ENCODE peak calls at places on chromosomes 11 and 22, in seven cellular contexts. One of them, this sample, is unnamed.

GRCh38 chr11:114158886-114159285 is 99.4 kb downstream of the ZBTB16 start:
- DNase-seq in A549: no peak
- DNase-seq in IMR-90: peak
- DNase-seq in heart left ventricle: peak
- DNase-seq in ovary: no peak
- DNase-seq in H54: no peak
- DNase-seq in breast epithelium: no peak
- DNase-seq in this sample: no peak

GRCh38 chr11:77347962-77348361 is 46.5 kb upstream of the GDPD4 start:
- DNase-seq in H54: no peak
- DNase-seq in A549: no peak
- DNase-seq in IMR-90: no peak
- DNase-seq in ovary: no peak
- DNase-seq in breast epithelium: no peak
- DNase-seq in heart left ventricle: no peak
- DNase-seq in this sample: no peak

GRCh38 chr11:26696330-26696729 is 25.5 kb downstream of the SLC5A12 start:
- DNase-seq in A549: no peak
- DNase-seq in breast epithelium: no peak
- DNase-seq in IMR-90: no peak
- DNase-seq in ovary: no peak
- DNase-seq in heart left ventricle: no peak
- DNase-seq in H54: no peak
- DNase-seq in this sample: no peak

GRCh38 chr11:3861698-3862097 is 6.2 kb downstream of the STIM1 start:
- DNase-seq in ovary: no peak
- DNase-seq in H54: no peak
- DNase-seq in breast epithelium: no peak
- DNase-seq in IMR-90: no peak
- DNase-seq in heart left ventricle: no peak
- DNase-seq in A549: no peak
- DNase-seq in this sample: no peak

GRCh38 chr11:32305460-32305859 is 129.9 kb downstream of the WT1 start:
- DNase-seq in A549: no peak
- DNase-seq in heart left ventricle: no peak
- DNase-seq in ovary: no peak
- DNase-seq in breast epithelium: no peak
- DNase-seq in IMR-90: no peak
- DNase-seq in H54: no peak
- DNase-seq in this sample: no peak

GRCh38 chr11:124895471-124895971 is 2.1 kb downstream of the ROBO4 start:
- DNase-seq in IMR-90: no peak
- DNase-seq in breast epithelium: no peak
- DNase-seq in heart left ventricle: peak
- DNase-seq in ovary: no peak
- DNase-seq in H54: no peak
- DNase-seq in A549: no peak
- DNase-seq in this sample: no peak

GRCh38 chr11:123083623-123084029 is 21.7 kb upstream of the HSPA8 start:
- DNase-seq in ovary: peak
- DNase-seq in H54: peak
- DNase-seq in IMR-90: peak
- DNase-seq in heart left ventricle: peak
- DNase-seq in A549: peak
- DNase-seq in breast epithelium: peak
- DNase-seq in this sample: peak

GRCh38 chr22:20205964-20206708 is 55.3 kb upstream of the CCDC188 start:
- DNase-seq in H54: peak
- DNase-seq in A549: peak
- DNase-seq in ovary: peak
- DNase-seq in heart left ventricle: peak
- DNase-seq in IMR-90: peak
- DNase-seq in breast epithelium: peak
- DNase-seq in this sample: peak

GRCh38 chr11:114115406-114116054 is 56.0 kb downstream of the ZBTB16 start:
- DNase-seq in breast epithelium: no peak
- DNase-seq in IMR-90: no peak
- DNase-seq in heart left ventricle: no peak
- DNase-seq in A549: no peak
- DNase-seq in H54: no peak
- DNase-seq in ovary: no peak
- DNase-seq in this sample: no peak

GRCh38 chr11:57483570-57483934 is 23.2 kb downstream of the RTN4RL2 start:
- DNase-seq in breast epithelium: no peak
- DNase-seq in IMR-90: no peak
- DNase-seq in heart left ventricle: no peak
- DNase-seq in A549: no peak
- DNase-seq in H54: no peak
- DNase-seq in ovary: no peak
- DNase-seq in this sample: no peak
- TF ChIP-seq POLR2A in breast epithelium: no peak
- TF ChIP-seq POLR2A in IMR-90: no peak
- TF ChIP-seq POLR2A in heart left ventricle: no peak
- TF ChIP-seq POLR2A in A549: no peak
- TF ChIP-seq POLR2A in H54: no peak
- TF ChIP-seq POLR2A in ovary: no peak
- TF ChIP-seq POLR2A in this sample: no peak

DNA sequence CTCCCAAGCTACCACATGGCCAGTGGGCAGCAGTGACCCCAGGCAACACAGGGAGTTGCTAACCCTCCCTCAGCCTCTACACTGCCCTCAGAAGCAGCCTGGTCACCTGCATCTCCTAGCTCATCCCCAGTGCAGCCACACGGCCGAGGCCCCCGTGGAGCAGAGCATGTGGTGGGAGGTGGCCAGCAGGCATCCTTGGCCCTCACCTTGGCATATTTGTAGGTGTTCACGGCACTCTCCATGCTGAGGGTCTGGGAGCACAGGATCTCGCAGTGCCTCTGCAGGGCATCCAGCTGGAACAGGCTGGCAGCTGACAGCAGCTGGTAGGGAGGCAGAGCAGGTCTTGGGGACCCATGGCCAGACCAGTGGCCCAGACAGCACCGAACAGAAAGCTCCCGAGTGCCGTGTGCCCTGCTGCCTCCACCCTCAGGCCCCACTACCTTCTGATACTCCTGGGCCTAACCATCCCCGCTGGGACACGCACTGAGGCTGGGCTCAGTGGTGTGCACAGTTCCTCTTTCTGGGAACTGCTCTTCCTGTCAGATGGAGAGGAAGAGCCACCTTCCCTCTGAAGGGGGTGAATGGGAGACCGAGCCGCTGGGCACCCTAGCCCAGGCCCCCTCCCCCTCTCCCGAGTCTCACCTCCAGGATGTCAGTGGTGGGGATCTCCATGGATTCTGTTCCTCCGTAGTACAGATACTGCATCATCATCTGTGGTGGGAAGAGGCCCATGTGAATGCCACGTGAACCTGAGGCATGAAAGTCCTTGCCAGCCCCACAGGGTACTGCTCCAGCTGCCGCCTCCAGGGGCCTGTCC is 48.8 kb downstream of the NAT10 start:
- DNase-seq in A549: no peak
- DNase-seq in ovary: no peak
- DNase-seq in IMR-90: no peak
- DNase-seq in H54: no peak
- DNase-seq in heart left ventricle: peak
- DNase-seq in breast epithelium: no peak
- DNase-seq in this sample: no peak
- TF ChIP-seq POLR2A in A549: no peak
- TF ChIP-seq POLR2A in ovary: no peak
- TF ChIP-seq POLR2A in IMR-90: no peak
- TF ChIP-seq POLR2A in H54: no peak
- TF ChIP-seq POLR2A in heart left ventricle: no peak
- TF ChIP-seq POLR2A in breast epithelium: no peak
- TF ChIP-seq POLR2A in this sample: no peak

DNA sequence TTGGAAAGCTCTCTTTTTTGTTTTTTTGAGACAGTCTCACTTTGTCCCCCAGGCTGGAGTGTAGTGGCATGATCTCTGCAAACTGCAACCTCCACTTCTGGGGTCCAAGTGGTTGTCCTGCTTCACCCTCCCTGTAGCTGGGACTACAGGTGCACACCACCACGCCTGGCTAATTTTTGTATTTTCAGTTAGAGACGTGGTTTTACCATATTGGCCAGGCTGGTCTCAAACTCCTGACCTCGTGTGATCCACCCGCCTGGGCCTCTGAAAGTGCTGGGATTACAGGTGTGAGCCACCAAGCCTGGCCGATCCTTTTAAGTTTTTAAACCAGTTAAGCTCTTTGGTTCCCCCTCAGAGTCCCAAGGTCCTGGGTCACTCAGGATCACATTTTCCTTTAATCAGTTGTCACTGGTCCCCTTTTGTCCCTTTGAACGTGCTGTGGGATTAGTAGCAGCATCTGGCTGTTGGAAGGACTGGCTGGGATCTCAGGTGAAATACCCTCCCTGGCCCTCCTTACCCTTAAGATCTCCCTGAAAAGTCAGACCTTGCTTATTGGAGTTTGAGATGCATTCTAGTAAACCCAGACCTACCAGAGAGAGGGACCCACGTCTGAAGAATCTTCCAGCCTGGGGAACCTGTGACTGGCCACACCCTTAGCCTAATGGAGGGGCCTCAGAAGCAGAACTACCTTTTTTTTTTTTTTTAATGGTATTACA is 8.1 kb downstream of the MALAT1 start:
- DNase-seq in ovary: peak
- DNase-seq in H54: no peak
- DNase-seq in heart left ventricle: peak
- DNase-seq in IMR-90: peak
- DNase-seq in A549: no peak
- DNase-seq in breast epithelium: peak
- DNase-seq in this sample: peak
- TF ChIP-seq POLR2A in ovary: no peak
- TF ChIP-seq POLR2A in H54: peak
- TF ChIP-seq POLR2A in heart left ventricle: no peak
- TF ChIP-seq POLR2A in IMR-90: no peak
- TF ChIP-seq POLR2A in A549: peak
- TF ChIP-seq POLR2A in breast epithelium: peak
- TF ChIP-seq POLR2A in this sample: peak

GRCh38 chr11:111736191-111736590 is 30.0 kb downstream of the PPP2R1B start:
- DNase-seq in ovary: no peak
- DNase-seq in H54: no peak
- DNase-seq in A549: no peak
- DNase-seq in heart left ventricle: no peak
- DNase-seq in breast epithelium: no peak
- DNase-seq in IMR-90: peak
- DNase-seq in this sample: no peak
- TF ChIP-seq POLR2A in ovary: no peak
- TF ChIP-seq POLR2A in H54: no peak
- TF ChIP-seq POLR2A in A549: no peak
- TF ChIP-seq POLR2A in heart left ventricle: no peak
- TF ChIP-seq POLR2A in breast epithelium: no peak
- TF ChIP-seq POLR2A in IMR-90: no peak
- TF ChIP-seq POLR2A in this sample: no peak

GRCh38 chr11:638616-639323 is 1.7 kb downstream of the DRD4 start:
- DNase-seq in ovary: no peak
- DNase-seq in heart left ventricle: no peak
- DNase-seq in A549: no peak
- DNase-seq in breast epithelium: no peak
- DNase-seq in H54: no peak
- DNase-seq in IMR-90: no peak
- DNase-seq in this sample: no peak

GRCh38 chr11:636511-637332 is at the start of gene DRD4:
- DNase-seq in ovary: no peak
- DNase-seq in breast epithelium: no peak
- DNase-seq in heart left ventricle: no peak
- DNase-seq in A549: no peak
- DNase-seq in IMR-90: peak
- DNase-seq in H54: no peak
- DNase-seq in this sample: no peak

GRCh38 chr11:639324-639977 is 2.4 kb downstream of the DRD4 start:
- DNase-seq in IMR-90: no peak
- DNase-seq in A549: no peak
- DNase-seq in H54: no peak
- DNase-seq in heart left ventricle: no peak
- DNase-seq in ovary: no peak
- DNase-seq in breast epithelium: no peak
- DNase-seq in this sample: no peak

GRCh38 chr11:637333-637592 is 194 bp downstream of the DRD4 start:
- DNase-seq in IMR-90: no peak
- DNase-seq in H54: no peak
- DNase-seq in A549: no peak
- DNase-seq in ovary: no peak
- DNase-seq in heart left ventricle: no peak
- DNase-seq in breast epithelium: no peak
- DNase-seq in this sample: no peak

DNA sequence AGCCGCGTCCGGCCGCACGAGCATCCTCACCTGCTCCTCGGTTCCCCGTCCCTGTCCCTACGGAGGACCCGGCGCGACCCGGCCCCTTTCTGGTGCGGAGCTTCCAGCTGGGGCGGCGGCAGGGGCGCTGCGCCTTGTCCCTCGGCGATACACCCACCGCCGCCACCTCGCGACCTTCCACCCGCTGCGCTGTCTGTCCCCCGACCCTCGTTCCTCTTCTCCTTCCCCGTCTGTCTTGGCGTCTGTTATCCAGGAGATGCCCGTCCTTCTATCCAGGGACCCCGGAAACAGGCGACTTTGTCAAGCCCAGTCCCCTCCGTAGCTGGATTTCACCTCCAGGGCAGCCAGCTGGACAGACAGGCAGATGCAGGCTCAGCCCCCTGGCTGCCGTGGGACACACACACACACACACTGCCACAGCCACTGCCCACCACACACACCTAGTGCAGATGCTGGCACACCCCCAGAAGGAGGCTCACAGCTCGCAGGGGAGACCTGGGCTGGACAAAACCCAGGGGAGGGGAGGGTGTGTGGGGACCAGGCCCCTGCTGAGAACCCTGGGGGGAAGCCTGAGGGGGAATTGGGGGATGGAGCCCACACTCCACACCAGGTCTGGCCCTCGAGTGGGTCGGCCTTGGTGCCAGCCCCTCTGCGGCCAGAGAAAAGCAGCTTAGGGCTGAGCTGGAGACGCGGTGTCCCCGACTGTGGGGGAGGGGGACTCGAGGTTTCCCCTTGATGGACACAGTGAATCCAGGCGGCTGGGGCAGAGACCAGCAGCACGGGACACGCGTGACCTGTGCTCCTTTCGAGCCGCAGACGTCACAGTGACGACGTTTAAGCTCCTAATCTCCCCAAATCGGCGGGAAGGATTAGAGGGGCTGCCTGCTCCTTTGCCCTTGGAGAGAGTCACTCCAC is 781 bp downstream of the DRD4 start:
- DNase-seq in breast epithelium: no peak
- DNase-seq in heart left ventricle: no peak
- DNase-seq in A549: no peak
- DNase-seq in H54: no peak
- DNase-seq in ovary: no peak
- DNase-seq in IMR-90: no peak
- DNase-seq in this sample: no peak
- TF ChIP-seq POLR2A in breast epithelium: no peak
- TF ChIP-seq POLR2A in heart left ventricle: no peak
- TF ChIP-seq POLR2A in A549: no peak
- TF ChIP-seq POLR2A in H54: no peak
- TF ChIP-seq POLR2A in ovary: no peak
- TF ChIP-seq POLR2A in IMR-90: no peak
- TF ChIP-seq POLR2A in this sample: no peak

GRCh38 chr11:69992026-69992425 is 86.1 kb upstream of the ANO1 start:
- DNase-seq in A549: no peak
- DNase-seq in H54: no peak
- DNase-seq in ovary: no peak
- DNase-seq in heart left ventricle: no peak
- DNase-seq in IMR-90: no peak
- DNase-seq in breast epithelium: no peak
- DNase-seq in this sample: no peak
- TF ChIP-seq POLR2A in A549: no peak
- TF ChIP-seq POLR2A in H54: no peak
- TF ChIP-seq POLR2A in ovary: no peak
- TF ChIP-seq POLR2A in heart left ventricle: no peak
- TF ChIP-seq POLR2A in IMR-90: no peak
- TF ChIP-seq POLR2A in breast epithelium: no peak
- TF ChIP-seq POLR2A in this sample: no peak

GRCh38 chr22:26589845-26590524 is at the start of gene TPST2:
- DNase-seq in ovary: peak
- DNase-seq in IMR-90: peak
- DNase-seq in breast epithelium: peak
- DNase-seq in H54: peak
- DNase-seq in A549: peak
- DNase-seq in heart left ventricle: peak
- DNase-seq in this sample: peak
- TF ChIP-seq POLR2A in ovary: peak
- TF ChIP-seq POLR2A in IMR-90: peak
- TF ChIP-seq POLR2A in breast epithelium: peak
- TF ChIP-seq POLR2A in H54: peak
- TF ChIP-seq POLR2A in A549: peak
- TF ChIP-seq POLR2A in heart left ventricle: peak
- TF ChIP-seq POLR2A in this sample: peak

This sample was measured in transverse colon.